ENCODE peak calls at places on chromosome 6, in ten cellular contexts. Y is GM04503; I is caudate nucleus; O is right atrium auricular region; T is iris pigment epithelial cell; Z is H4; D is stimulated activated CD4-positive, alpha-beta T cell treated with anti-CD3 and anti-CD28 coated beads, Interleukin-12 subunit alpha, Interleukin-12 subunit beta, amount 100 ng/mL, for 24 hours; R is renal cortical epithelial cell; H is GM10248; C is HCT116. G is an unnamed sample.

GRCh38 chr6:44104661-44105060 is 22.6 kb downstream of the MRPL14 start:
- DNase-seq in C (no peak), T (no peak), Z (no peak), D (no peak), O (no peak), H (no peak), I (no peak), R (no peak), Y (no peak), G (no peak)

GRCh38 chr6:26172496-26172958 is 85.3 kb downstream of the HFE start:
- DNase-seq in T (peak), C (no peak), Y (no peak), Z (no peak), I (peak), R (peak), D (no peak), O (no peak), H (no peak), G (peak)

GRCh38 chr6:1315560-1316386 is 3.9 kb downstream of the FOXQ1 start:
- DNase-seq in H (no peak), T (no peak), Z (no peak), D (no peak), I (no peak), R (no peak), Y (no peak), C (no peak), O (no peak), G (no peak)

GRCh38 chr6:71238351-71238750 is 50.3 kb upstream of the OGFRL1 start:
- DNase-seq in I (no peak), T (peak), H (no peak), Y (no peak), Z (peak), O (no peak), D (no peak), R (peak), C (no peak), G (no peak)

GRCh38 chr6:35663447-35664235 is 25.1 kb downstream of the FKBP5 start:
- DNase-seq in Y (no peak), H (no peak), T (peak), R (peak), I (no peak), C (no peak), Z (no peak), D (no peak), O (no peak), G (no peak)

GRCh38 chr6:156508923-156509322 is 268.3 kb upstream of the ARID1B start:
- DNase-seq in R (no peak), Z (no peak), D (no peak), Y (no peak), O (no peak), T (no peak), C (no peak), I (no peak), H (no peak), G (no peak)

GRCh38 chr6:128238248-128238647 is 282.2 kb downstream of the PTPRK start:
- DNase-seq in Y (no peak), R (no peak), T (no peak), O (no peak), D (no peak), I (no peak), Z (no peak), H (no peak), C (no peak), G (no peak)

GRCh38 chr6:137313928-137314855 is 95.0 kb upstream of the IFNGR1 start:
- DNase-seq in O (peak), T (peak), I (peak), R (peak), Z (peak), D (peak), H (peak), C (peak), Y (peak), G (peak)

GRCh38 chr6:22082278-22082677 is 214.6 kb downstream of the PRL start:
- DNase-seq in O (no peak), Y (no peak), Z (no peak), T (peak), D (no peak), I (no peak), R (peak), C (no peak), H (no peak), G (no peak)

GRCh38 chr6:136956590-136957573 is 34.8 kb downstream of the SLC35D3 start:
- DNase-seq in D (no peak), Z (no peak), T (no peak), R (no peak), O (no peak), C (no peak), H (no peak), Y (no peak), I (no peak), G (peak)

GRCh38 chr6:153424719-153425400 is 293.8 kb upstream of the RGS17 start:
- DNase-seq in I (no peak), Y (no peak), R (peak), O (no peak), D (no peak), C (no peak), Z (no peak), T (no peak), H (no peak), G (no peak)

GRCh38 chr6:23420659-23421350 is 705.2 kb upstream of the NRSN1 start:
- DNase-seq in O (no peak), T (no peak), Y (no peak), H (no peak), Z (no peak), I (no peak), D (no peak), C (no peak), R (no peak), G (no peak)

GRCh38 chr6:3268680-3269079 is 9.9 kb downstream of the PSMG4 start:
- DNase-seq in D (no peak), R (no peak), C (no peak), Z (no peak), I (no peak), T (no peak), Y (no peak), H (no peak), O (no peak), G (no peak)

GRCh38 chr6:90256698-90257485 is 39.8 kb downstream of the BACH2 start:
- DNase-seq in Z (peak), T (peak), I (no peak), R (no peak), H (no peak), Y (peak), C (no peak), O (no peak), D (no peak), G (no peak)

GRCh38 chr6:42118162-42119001 is 24.0 kb downstream of the C6orf132 start:
- DNase-seq in H (no peak), O (no peak), D (no peak), Z (peak), I (no peak), Y (peak), R (peak), T (no peak), C (no peak), G (no peak)

GRCh38 chr6:75230484-75231325 is 12.9 kb downstream of the COX7A2 start:
- DNase-seq in C (peak), O (no peak), R (peak), H (no peak), Z (peak), Y (peak), T (peak), D (no peak), I (no peak), G (peak)

GRCh38 chr6:9485992-9486391 is 928.9 kb downstream of the TFAP2A start:
- DNase-seq in R (no peak), Z (no peak), D (no peak), O (no peak), T (no peak), I (no peak), C (no peak), H (no peak), Y (no peak), G (no peak)

GRCh38 chr6:31775633-31776263 is 1.4 kb downstream of the VWA7 start:
- DNase-seq in D (no peak), O (no peak), R (no peak), Z (no peak), C (no peak), H (no peak), T (no peak), Y (no peak), I (no peak), G (no peak)

GRCh38 chr6:6820688-6821238 is 232.2 kb downstream of the LY86 start:
- DNase-seq in Z (no peak), O (no peak), T (no peak), Y (no peak), H (no peak), I (no peak), C (peak), R (peak), D (no peak), G (peak)

GRCh38 chr6:21263531-21264287 is 329.8 kb upstream of the SOX4 start:
- DNase-seq in C (no peak), I (no peak), R (peak), Z (peak), H (peak), T (peak), D (no peak), Y (no peak), O (no peak), G (no peak)

G was measured in ELF-1.